ENCODE peak calls at places on chromosomes 4 and X, in eight cellular contexts. One of them, this sample, is unnamed.

GRCh38 chr4:3532714-3533336 is 603 bp upstream of the LRPAP1 start:
- DNase-seq in GM12878: no peak
- DNase-seq in CD8-positive, alpha-beta memory T cell: no peak
- DNase-seq in right cardiac atrium: no peak
- DNase-seq in lung: no peak
- DNase-seq in iPS DF 6.9: no peak
- DNase-seq in heart left ventricle: no peak
- DNase-seq in tibial artery: no peak
- DNase-seq in this sample: peak; percentile 32

GRCh38 chr4:113435893-113436292 is 325.6 kb downstream of the CAMK2D start:
- DNase-seq in CD8-positive, alpha-beta memory T cell: no peak
- DNase-seq in lung: no peak
- DNase-seq in iPS DF 6.9: no peak
- DNase-seq in right cardiac atrium: peak; percentile 55
- DNase-seq in heart left ventricle: no peak
- DNase-seq in tibial artery: peak; percentile 74
- DNase-seq in GM12878: no peak
- DNase-seq in this sample: peak; percentile 61

GRCh38 chr4:127975121-127975770 is 10.0 kb downstream of the ABHD18 start:
- DNase-seq in iPS DF 6.9: no peak
- DNase-seq in heart left ventricle: no peak
- DNase-seq in GM12878: no peak
- DNase-seq in tibial artery: no peak
- DNase-seq in CD8-positive, alpha-beta memory T cell: no peak
- DNase-seq in lung: no peak
- DNase-seq in right cardiac atrium: no peak
- DNase-seq in this sample: no peak

GRCh38 chrX:18574591-18574990 is 97.3 kb downstream of the RS1 start:
- DNase-seq in tibial artery: peak; percentile 38
- DNase-seq in heart left ventricle: no peak
- DNase-seq in CD8-positive, alpha-beta memory T cell: no peak
- DNase-seq in GM12878: no peak
- DNase-seq in right cardiac atrium: peak; percentile 43
- DNase-seq in lung: no peak
- DNase-seq in iPS DF 6.9: no peak
- DNase-seq in this sample: no peak

GRCh38 chr4:174427562-174428140 is 94.6 kb downstream of the HPGD start:
- DNase-seq in lung: no peak
- DNase-seq in tibial artery: no peak
- DNase-seq in CD8-positive, alpha-beta memory T cell: no peak
- DNase-seq in right cardiac atrium: no peak
- DNase-seq in iPS DF 6.9: no peak
- DNase-seq in GM12878: no peak
- DNase-seq in heart left ventricle: no peak
- DNase-seq in this sample: no peak

GRCh38 chrX:136810493-136810892 is 29.8 kb upstream of the ARHGEF6 start:
- DNase-seq in lung: no peak
- DNase-seq in right cardiac atrium: no peak
- DNase-seq in GM12878: no peak
- DNase-seq in heart left ventricle: no peak
- DNase-seq in tibial artery: no peak
- DNase-seq in CD8-positive, alpha-beta memory T cell: no peak
- DNase-seq in iPS DF 6.9: no peak
- DNase-seq in this sample: no peak

GRCh38 chrX:77962068-77962902 is 7.2 kb downstream of the PGAM4 start:
- DNase-seq in CD8-positive, alpha-beta memory T cell: no peak
- DNase-seq in lung: no peak
- DNase-seq in right cardiac atrium: no peak
- DNase-seq in GM12878: no peak
- DNase-seq in tibial artery: no peak
- DNase-seq in heart left ventricle: no peak
- DNase-seq in iPS DF 6.9: no peak
- DNase-seq in this sample: no peak

GRCh38 chrX:135396109-135396508 is 25.6 kb upstream of the SMIM10L2A start:
- DNase-seq in tibial artery: no peak
- DNase-seq in heart left ventricle: no peak
- DNase-seq in lung: no peak
- DNase-seq in iPS DF 6.9: no peak
- DNase-seq in right cardiac atrium: no peak
- DNase-seq in CD8-positive, alpha-beta memory T cell: no peak
- DNase-seq in GM12878: no peak
- DNase-seq in this sample: no peak

GRCh38 chr4:140238353-140239041 is 84.5 kb upstream of the MAML3 start:
- DNase-seq in tibial artery: peak; percentile 94
- DNase-seq in iPS DF 6.9: no peak
- DNase-seq in CD8-positive, alpha-beta memory T cell: no peak
- DNase-seq in heart left ventricle: peak; percentile 91
- DNase-seq in right cardiac atrium: peak; percentile 94
- DNase-seq in GM12878: no peak
- DNase-seq in lung: peak; percentile 88
- DNase-seq in this sample: peak; percentile 85

GRCh38 chrX:45735571-45735970 is 534.9 kb upstream of the DIPK2B start:
- DNase-seq in GM12878: no peak
- DNase-seq in CD8-positive, alpha-beta memory T cell: no peak
- DNase-seq in heart left ventricle: no peak
- DNase-seq in iPS DF 6.9: no peak
- DNase-seq in right cardiac atrium: no peak
- DNase-seq in tibial artery: no peak
- DNase-seq in lung: no peak
- DNase-seq in this sample: no peak

GRCh38 chrX:54044877-54045328 is 630 bp upstream of the PHF8 start:
- DNase-seq in GM12878: peak; percentile 4
- DNase-seq in CD8-positive, alpha-beta memory T cell: no peak
- DNase-seq in tibial artery: no peak
- DNase-seq in heart left ventricle: no peak
- DNase-seq in right cardiac atrium: no peak
- DNase-seq in lung: no peak
- DNase-seq in iPS DF 6.9: no peak
- DNase-seq in this sample: no peak

GRCh38 chrX:115584715-115585114 is 23.7 kb downstream of the PLS3 start:
- DNase-seq in GM12878: no peak
- DNase-seq in heart left ventricle: no peak
- DNase-seq in lung: no peak
- DNase-seq in CD8-positive, alpha-beta memory T cell: no peak
- DNase-seq in right cardiac atrium: no peak
- DNase-seq in tibial artery: no peak
- DNase-seq in iPS DF 6.9: no peak
- DNase-seq in this sample: no peak

GRCh38 chrX:115583730-115584004 is 22.7 kb downstream of the PLS3 start:
- DNase-seq in tibial artery: no peak
- DNase-seq in GM12878: no peak
- DNase-seq in CD8-positive, alpha-beta memory T cell: no peak
- DNase-seq in right cardiac atrium: no peak
- DNase-seq in iPS DF 6.9: no peak
- DNase-seq in lung: no peak
- DNase-seq in heart left ventricle: no peak
- DNase-seq in this sample: no peak

GRCh38 chrX:115582035-115582870 is 21.3 kb downstream of the PLS3 start:
- DNase-seq in tibial artery: no peak
- DNase-seq in lung: no peak
- DNase-seq in CD8-positive, alpha-beta memory T cell: no peak
- DNase-seq in heart left ventricle: no peak
- DNase-seq in iPS DF 6.9: no peak
- DNase-seq in right cardiac atrium: peak; percentile 34
- DNase-seq in GM12878: no peak
- DNase-seq in this sample: no peak

GRCh38 chrX:115579786-115580294 is 18.9 kb downstream of the PLS3 start:
- DNase-seq in iPS DF 6.9: no peak
- DNase-seq in heart left ventricle: no peak
- DNase-seq in lung: no peak
- DNase-seq in CD8-positive, alpha-beta memory T cell: no peak
- DNase-seq in right cardiac atrium: no peak
- DNase-seq in GM12878: no peak
- DNase-seq in tibial artery: no peak
- DNase-seq in this sample: no peak

DNA sequence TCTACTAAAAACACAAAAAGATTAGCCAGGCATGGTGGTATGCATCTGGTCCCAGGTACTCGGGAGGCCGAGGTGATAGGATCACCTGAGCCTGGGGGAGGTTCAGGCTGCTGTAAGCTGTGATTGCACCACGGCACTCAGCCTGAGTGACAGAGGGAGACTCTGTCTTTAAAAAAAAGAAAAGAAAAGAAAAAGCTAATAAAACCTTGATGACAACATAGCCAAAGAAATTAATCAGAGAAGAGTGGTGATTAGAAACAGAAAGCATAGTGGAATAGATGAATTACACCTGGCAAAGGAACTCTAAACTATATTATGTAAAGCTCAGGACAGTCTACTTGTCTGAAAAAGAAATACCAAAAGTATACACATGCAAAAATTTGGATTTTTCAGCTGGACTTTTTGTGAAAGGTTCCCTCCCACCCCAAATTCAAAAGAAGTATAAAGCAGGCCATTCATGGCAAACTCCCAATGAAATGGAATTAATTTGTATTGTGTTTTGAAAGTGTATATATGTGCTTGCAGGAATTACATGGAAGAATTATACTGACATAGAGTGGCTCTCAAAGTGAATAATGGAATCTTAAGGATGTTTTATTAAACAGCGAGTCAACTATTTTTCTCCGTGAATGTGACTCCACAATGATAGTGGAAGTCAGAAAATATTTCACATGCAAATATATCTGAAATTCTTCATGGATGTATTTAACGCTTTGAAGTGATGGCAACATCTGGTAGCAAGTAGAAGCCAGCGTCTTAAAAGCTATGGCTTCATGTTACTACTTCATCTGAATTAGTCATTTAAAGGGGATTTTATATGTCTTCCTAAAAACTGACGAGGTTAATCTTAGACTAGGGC is 22.1 kb downstream of the PLS3 start:
- DNase-seq in lung: no peak
- DNase-seq in right cardiac atrium: no peak
- DNase-seq in CD8-positive, alpha-beta memory T cell: no peak
- DNase-seq in GM12878: no peak
- DNase-seq in tibial artery: no peak
- DNase-seq in heart left ventricle: no peak
- DNase-seq in iPS DF 6.9: no peak
- DNase-seq in this sample: no peak
- H3K4me1 ChIP-seq in lung: peaks cover 3% of the 10 kb centered on the region
- H3K4me1 ChIP-seq in right cardiac atrium: peaks cover 1% of the 10 kb centered on the region
- H3K4me1 ChIP-seq in CD8-positive, alpha-beta memory T cell: no peaks in the 10 kb centered on the region
- H3K4me1 ChIP-seq in GM12878: no peaks in the 10 kb centered on the region
- H3K4me1 ChIP-seq in tibial artery: no peaks in the 10 kb centered on the region
- H3K4me1 ChIP-seq in heart left ventricle: peaks cover 10% of the 10 kb centered on the region
- H3K4me1 ChIP-seq in iPS DF 6.9: no peaks in the 10 kb centered on the region
- H3K4me1 ChIP-seq in this sample: no peaks in the 10 kb centered on the region

DNA sequence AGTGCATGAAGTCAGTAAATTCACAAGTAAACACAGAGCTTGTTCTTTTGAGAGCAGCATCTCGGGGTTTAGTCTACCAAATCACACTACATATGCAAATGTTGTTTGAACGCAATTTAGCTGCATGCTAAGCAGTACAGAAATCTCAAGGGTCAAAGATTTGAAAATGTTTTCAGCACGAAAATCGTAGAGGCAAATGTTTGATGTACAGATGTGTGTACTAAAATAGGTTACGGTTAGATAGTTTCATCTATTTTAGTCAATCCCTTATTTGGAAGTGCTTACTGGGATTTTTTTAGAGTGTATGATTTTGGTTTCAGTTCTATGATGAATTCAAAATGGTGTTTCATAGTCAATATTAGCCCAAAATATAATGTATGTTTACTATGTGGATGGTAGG is 1928.2 kb upstream of the TENM3 start:
- DNase-seq in CD8-positive, alpha-beta memory T cell: no peak
- DNase-seq in lung: no peak
- DNase-seq in tibial artery: no peak
- DNase-seq in GM12878: no peak
- DNase-seq in iPS DF 6.9: no peak
- DNase-seq in right cardiac atrium: no peak
- DNase-seq in heart left ventricle: no peak
- DNase-seq in this sample: no peak
- H3K27me3 ChIP-seq in CD8-positive, alpha-beta memory T cell: no peaks in the 10 kb centered on the region
- H3K27me3 ChIP-seq in lung: no peaks in the 10 kb centered on the region
- H3K27me3 ChIP-seq in tibial artery: no peaks in the 10 kb centered on the region
- H3K27me3 ChIP-seq in GM12878: no peaks in the 10 kb centered on the region
- H3K27me3 ChIP-seq in iPS DF 6.9: no peaks in the 10 kb centered on the region
- H3K27me3 ChIP-seq in right cardiac atrium: no peaks in the 10 kb centered on the region
- H3K27me3 ChIP-seq in heart left ventricle: no peaks in the 10 kb centered on the region
- H3K27me3 ChIP-seq in this sample: no peaks in the 10 kb centered on the region

GRCh38 chrX:123188081-123188480 is 4.0 kb downstream of the GRIA3 start:
- DNase-seq in heart left ventricle: no peak
- DNase-seq in lung: no peak
- DNase-seq in GM12878: no peak
- DNase-seq in tibial artery: no peak
- DNase-seq in right cardiac atrium: no peak
- DNase-seq in CD8-positive, alpha-beta memory T cell: no peak
- DNase-seq in iPS DF 6.9: no peak
- DNase-seq in this sample: no peak

GRCh38 chrX:123185714-123186113 is 1.6 kb downstream of the GRIA3 start:
- DNase-seq in CD8-positive, alpha-beta memory T cell: no peak
- DNase-seq in right cardiac atrium: no peak
- DNase-seq in iPS DF 6.9: no peak
- DNase-seq in heart left ventricle: no peak
- DNase-seq in GM12878: no peak
- DNase-seq in tibial artery: no peak
- DNase-seq in lung: no peak
- DNase-seq in this sample: no peak

GRCh38 chrX:123186796-123187195 is 2.7 kb downstream of the GRIA3 start:
- DNase-seq in GM12878: no peak
- DNase-seq in lung: no peak
- DNase-seq in tibial artery: no peak
- DNase-seq in CD8-positive, alpha-beta memory T cell: no peak
- DNase-seq in right cardiac atrium: no peak
- DNase-seq in iPS DF 6.9: no peak
- DNase-seq in heart left ventricle: no peak
- DNase-seq in this sample: no peak

GRCh38 chrX:123184199-123184857 is at the start of gene GRIA3:
- DNase-seq in heart left ventricle: no peak
- DNase-seq in lung: no peak
- DNase-seq in CD8-positive, alpha-beta memory T cell: no peak
- DNase-seq in tibial artery: peak; percentile 19
- DNase-seq in GM12878: no peak
- DNase-seq in iPS DF 6.9: no peak
- DNase-seq in right cardiac atrium: no peak
- DNase-seq in this sample: no peak

GRCh38 chrX:123184858-123185251 is 777 bp downstream of the GRIA3 start:
- DNase-seq in right cardiac atrium: peak; percentile 64
- DNase-seq in iPS DF 6.9: no peak
- DNase-seq in heart left ventricle: no peak
- DNase-seq in tibial artery: peak; percentile 21
- DNase-seq in CD8-positive, alpha-beta memory T cell: no peak
- DNase-seq in lung: no peak
- DNase-seq in GM12878: no peak
- DNase-seq in this sample: no peak
- H3K4me3 ChIP-seq in right cardiac atrium: peak overlapping the region; percentile 71
- H3K4me3 ChIP-seq in iPS DF 6.9: peak overlapping the region; percentile 62
- H3K4me3 ChIP-seq in heart left ventricle: peak overlapping the region; percentile 51
- H3K4me3 ChIP-seq in tibial artery: peak overlapping the region; percentile 60
- H3K4me3 ChIP-seq in CD8-positive, alpha-beta memory T cell: no peak overlapping the region
- H3K4me3 ChIP-seq in lung: no peak overlapping the region
- H3K4me3 ChIP-seq in GM12878: no peak overlapping the region
- H3K4me3 ChIP-seq in this sample: no peak overlapping the region

DNA sequence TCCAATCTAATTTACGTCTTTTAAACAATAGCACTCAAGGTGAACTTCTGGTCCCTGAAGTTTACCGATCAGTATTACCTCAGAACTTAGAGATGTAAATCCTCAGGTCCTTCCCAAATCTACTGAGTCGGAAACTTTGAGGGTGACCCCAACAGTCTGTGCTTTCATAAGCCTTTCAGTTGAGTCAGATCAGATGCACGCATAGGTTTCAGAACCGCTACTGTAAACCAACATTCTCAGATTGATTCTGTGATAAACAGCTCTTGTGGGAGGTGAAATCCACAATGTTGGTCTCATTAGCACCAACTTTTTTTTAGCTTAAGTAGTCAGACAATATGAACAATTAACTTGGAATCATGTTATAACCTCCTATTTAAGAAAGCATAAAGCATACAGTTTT is 86.0 kb downstream of the WWC2 start:
- DNase-seq in tibial artery: no peak
- DNase-seq in right cardiac atrium: no peak
- DNase-seq in heart left ventricle: no peak
- DNase-seq in lung: no peak
- DNase-seq in iPS DF 6.9: no peak
- DNase-seq in GM12878: no peak
- DNase-seq in CD8-positive, alpha-beta memory T cell: no peak
- DNase-seq in this sample: no peak
- H3K4me1 ChIP-seq in tibial artery: no peaks in the 10 kb centered on the region
- H3K4me1 ChIP-seq in right cardiac atrium: peaks cover 3% of the 10 kb centered on the region
- H3K4me1 ChIP-seq in heart left ventricle: peaks cover under 1% of the 10 kb centered on the region
- H3K4me1 ChIP-seq in lung: peaks cover 4% of the 10 kb centered on the region
- H3K4me1 ChIP-seq in iPS DF 6.9: peaks cover 8% of the 10 kb centered on the region
- H3K4me1 ChIP-seq in GM12878: no peaks in the 10 kb centered on the region
- H3K4me1 ChIP-seq in CD8-positive, alpha-beta memory T cell: no peaks in the 10 kb centered on the region
- H3K4me1 ChIP-seq in this sample: no peaks in the 10 kb centered on the region